ENCODE peak calls at places on chromosomes 6 and 20, in four cellular contexts. A, Z, I and R are unnamed samples.

GRCh38 chr20:41174782-41175181 is 37.4 kb downstream of the PLCG1 start:
- DNase-seq in A (peak; percentile 34), Z (no peak), I (no peak), R (peak; percentile 10)

GRCh38 chr6:18985061-18985460 is 597.9 kb downstream of the RNF144B start:
- DNase-seq in A (no peak), Z (no peak), I (no peak), R (no peak)

GRCh38 chr20:1188347-1188746 is 3.6 kb upstream of the TMEM74B start:
- DNase-seq in A (no peak), Z (no peak), I (no peak), R (no peak)

GRCh38 chr6:30411515-30412207 is 66.7 kb downstream of the RPP21 start:
- DNase-seq in A (peak; percentile 79), Z (peak; percentile 56), I (peak; percentile 53), R (peak; percentile 44)

GRCh38 chr6:41707565-41708200 is 27.7 kb downstream of the TFEB start:
- DNase-seq in A (no peak), Z (no peak), I (peak; percentile 54), R (no peak)

GRCh38 chr6:17714879-17715860 is 8.4 kb upstream of the NUP153 start:
- DNase-seq in A (no peak), Z (peak; percentile 92), I (no peak), R (no peak)

GRCh38 chr6:35611235-35611634 is 77.5 kb downstream of the FKBP5 start:
- DNase-seq in A (no peak), Z (no peak), I (peak; percentile 47), R (no peak)

GRCh38 chr6:51959744-51960383 is 127.5 kb downstream of the PKHD1 start:
- DNase-seq in A (peak; percentile 84), Z (peak; percentile 69), I (no peak), R (peak; percentile 37)

GRCh38 chr6:75230484-75231325 is 12.9 kb downstream of the COX7A2 start:
- DNase-seq in A (peak; percentile 66), Z (peak; percentile 52), I (no peak), R (peak; percentile 19)

GRCh38 chr20:9838035-9838377 is 870 bp downstream of the PAK5 start:
- DNase-seq in A (no peak), Z (peak; percentile 1), I (no peak), R (no peak)

GRCh38 chr6:81767163-81768000 is 14.9 kb upstream of the TENT5A start:
- DNase-seq in A (no peak), Z (no peak), I (no peak), R (no peak)
- H3K4me3 ChIP-seq in A (no peak overlapping the region), Z (no peak overlapping the region), I (no peak overlapping the region), R (no peak overlapping the region)

GRCh38 chr20:37261714-37262113 is at the start of gene GHRH:
- DNase-seq in A (no peak), Z (no peak), I (no peak), R (no peak)
- H3K27me3 ChIP-seq in A (no peaks in the 10 kb centered on the region), Z (peaks cover 13% of the 10 kb centered on the region), I (no peaks in the 10 kb centered on the region), R (no peaks in the 10 kb centered on the region)

GRCh38 chr20:2460752-2461424 is 9.7 kb downstream of the SNRPB start:
- DNase-seq in A (no peak), Z (no peak), I (no peak), R (no peak)
- H3K36me3 ChIP-seq in A (peaks cover 45% of the 10 kb centered on the region), Z (peaks cover 29% of the 10 kb centered on the region), I (peaks cover 51% of the 10 kb centered on the region), R (peaks cover 49% of the 10 kb centered on the region)

DNA sequence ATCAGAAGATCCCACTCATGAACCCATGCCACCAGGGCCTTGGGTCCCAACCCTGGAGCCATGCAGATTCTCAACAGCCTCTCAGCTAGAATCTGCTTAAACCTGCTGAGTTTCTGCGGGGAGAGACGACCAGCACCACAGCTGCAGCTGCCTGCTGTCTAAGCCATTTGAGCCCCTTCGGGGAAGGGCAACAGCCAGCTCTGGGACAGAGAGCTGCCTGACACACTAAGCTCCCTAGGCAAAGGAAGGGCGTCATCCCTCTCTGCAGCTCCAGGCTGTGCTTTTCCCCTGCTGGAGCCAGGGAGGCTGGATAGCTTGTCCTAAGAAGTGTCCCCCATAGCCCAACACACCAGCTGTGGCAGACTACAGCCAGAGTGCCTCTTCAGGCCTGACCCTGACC is 182.5 kb downstream of the OTOR start:
- DNase-seq in A (peak; percentile 23), Z (no peak), I (no peak), R (no peak)
- H3K4me3 ChIP-seq in A (no peak overlapping the region), Z (no peak overlapping the region), I (no peak overlapping the region), R (no peak overlapping the region)

DNA sequence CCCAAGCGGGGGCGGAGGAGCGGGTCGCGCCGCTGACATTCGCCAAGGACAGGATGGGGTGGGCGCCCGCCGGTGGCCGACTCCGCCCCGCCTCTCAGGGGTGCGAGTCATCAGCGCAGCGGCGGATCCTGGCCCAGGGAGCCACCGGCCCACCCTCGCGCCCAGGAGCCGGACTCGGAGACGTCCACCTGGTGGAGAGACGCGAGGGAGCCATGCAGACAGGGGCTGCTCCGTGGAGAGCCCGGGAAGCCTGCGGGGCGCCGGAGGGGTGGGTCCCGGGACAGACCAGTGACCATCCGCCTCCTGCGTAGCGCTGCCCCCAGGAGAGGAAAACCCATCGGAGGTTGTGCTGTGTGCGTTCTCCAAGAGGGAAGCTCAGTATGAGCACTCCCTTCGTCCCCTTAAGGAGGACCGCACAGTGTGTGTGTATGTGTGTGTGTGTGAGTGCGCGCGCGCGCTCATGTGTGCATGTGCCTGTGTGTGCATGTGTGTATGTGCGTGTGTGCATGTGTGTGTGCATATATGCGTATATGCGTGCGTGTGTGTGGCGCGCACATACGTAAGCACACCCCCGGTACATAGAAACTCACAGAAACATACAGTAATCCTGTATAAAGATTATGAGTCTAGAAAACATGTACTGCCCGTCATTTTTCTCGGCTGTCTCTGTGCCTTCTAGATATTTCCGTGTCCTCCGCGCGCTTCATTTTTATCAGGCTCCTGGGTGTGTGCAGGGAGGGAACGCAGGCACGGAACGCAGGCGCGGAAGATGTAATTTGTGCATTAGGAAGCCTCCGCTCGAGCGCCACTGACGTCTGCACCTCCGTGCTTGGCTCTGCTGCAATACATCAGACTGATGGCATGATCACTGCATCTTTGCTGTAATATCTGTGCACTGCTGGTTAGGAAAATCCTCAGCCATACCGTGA is 158.9 kb downstream of the TBXT start:
- DNase-seq in A (peak; percentile 63), Z (no peak), I (no peak), R (peak; percentile 78)
- H3K27me3 ChIP-seq in A (peaks cover 81% of the 10 kb centered on the region), Z (peaks cover 9% of the 10 kb centered on the region), I (no peaks in the 10 kb centered on the region), R (peaks cover 66% of the 10 kb centered on the region)

GRCh38 chr20:33753763-33754162 is 22.0 kb downstream of the ZNF341 start:
- DNase-seq in A (no peak), Z (peak; percentile 25), I (no peak), R (no peak)

GRCh38 chr20:33761698-33762250 is 30.0 kb downstream of the ZNF341 start:
- DNase-seq in A (no peak), Z (no peak), I (no peak), R (no peak)

GRCh38 chr20:33753143-33753542 is 21.3 kb downstream of the ZNF341 start:
- DNase-seq in A (no peak), Z (no peak), I (no peak), R (no peak)

GRCh38 chr20:33757046-33757445 is 25.2 kb downstream of the ZNF341 start:
- DNase-seq in A (no peak), Z (no peak), I (no peak), R (no peak)

DNA sequence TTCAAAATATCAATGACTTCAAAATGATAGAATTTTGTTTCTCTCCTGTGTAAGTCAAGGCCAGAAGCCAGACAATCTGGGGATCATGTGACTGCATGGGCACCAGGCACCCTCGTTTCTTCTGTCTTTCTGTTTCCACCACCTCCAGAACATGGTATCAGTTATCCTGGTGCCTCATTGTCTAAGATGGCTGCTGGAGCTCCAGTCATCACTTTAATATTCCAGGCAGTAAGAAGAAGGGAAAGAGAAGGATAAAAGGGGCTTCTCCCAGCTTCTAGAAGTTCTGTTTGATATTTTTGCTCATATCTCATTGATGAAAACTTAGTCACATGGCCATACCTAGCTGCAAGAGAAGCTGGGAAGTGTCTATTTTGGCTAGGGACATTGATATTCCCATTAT is 25.7 kb downstream of the ZNF341 start:
- DNase-seq in A (no peak), Z (no peak), I (no peak), R (no peak)
- H3K36me3 ChIP-seq in A (no peaks in the 10 kb centered on the region), Z (peaks cover 7% of the 10 kb centered on the region), I (no peaks in the 10 kb centered on the region), R (no peaks in the 10 kb centered on the region)